ENCODE peak calls at places on chromosomes 7 and 10, in seven cellular contexts. G is cardiac fibroblast, A is AG04450, C is sigmoid colon, I is prostate gland, R is BJ, S is neural progenitor cell. K is an unnamed sample.

GRCh38 chr10:29713450-29713849 is 78.7 kb upstream of the SVIL start:
- DNase-seq in G (peak; percentile 32), A (no peak), C (no peak), I (no peak), R (no peak), S (no peak), K (no peak)

GRCh38 chr10:18486444-18486843 is 164.9 kb downstream of the NSUN6 start:
- DNase-seq in G (no peak), A (no peak), C (no peak), I (no peak), R (no peak), S (no peak), K (no peak)

GRCh38 chr7:123401295-123401694 is 133.1 kb downstream of the IQUB start:
- DNase-seq in G (no peak), A (no peak), C (no peak), I (no peak), R (no peak), S (no peak), K (no peak)

GRCh38 chr10:114638874-114639625 is 19.0 kb downstream of the ABLIM1 start:
- DNase-seq in G (peak; percentile 79), A (peak; percentile 66), C (no peak), I (no peak), R (peak; percentile 97), S (peak; percentile 50), K (no peak)

GRCh38 chr7:73715648-73716317 is 3.7 kb downstream of the STX1A start:
- DNase-seq in G (peak; percentile 98), A (peak; percentile 82), C (no peak), I (no peak), R (peak; percentile 84), S (no peak), K (no peak)

GRCh38 chr10:38007551-38007950 is 2.9 kb upstream of the ZNF33A start:
- DNase-seq in G (no peak), A (no peak), C (no peak), I (no peak), R (no peak), S (no peak), K (no peak)

GRCh38 chr10:28326516-28327493 is 23.9 kb upstream of the MPP7 start:
- DNase-seq in G (peak; percentile 69), A (no peak), C (peak; percentile 88), I (peak; percentile 74), R (no peak), S (no peak), K (no peak)

GRCh38 chr10:115918812-115919211 is 354.2 kb downstream of the GFRA1 start:
- DNase-seq in G (peak; percentile 58), A (peak; percentile 11), C (no peak), I (no peak), R (no peak), S (no peak), K (no peak)

GRCh38 chr10:119368991-119369869 is 161.9 kb downstream of the GRK5 start:
- DNase-seq in G (no peak), A (no peak), C (no peak), I (no peak), R (no peak), S (no peak), K (no peak)

GRCh38 chr10:133391249-133391635 is 2.7 kb upstream of the MTG1 start:
- DNase-seq in G (no peak), A (no peak), C (peak; percentile 34), I (no peak), R (no peak), S (no peak), K (no peak)

GRCh38 chr10:118840776-118841468 is 86.2 kb upstream of the CACUL1 start:
- DNase-seq in G (no peak), A (no peak), C (no peak), I (no peak), R (no peak), S (no peak), K (no peak)

GRCh38 chr7:30931161-30931926 is 19.7 kb downstream of the AQP1 start:
- DNase-seq in G (peak; percentile 36), A (no peak), C (peak; percentile 68), I (no peak), R (no peak), S (no peak), K (peak; percentile 4)

DNA sequence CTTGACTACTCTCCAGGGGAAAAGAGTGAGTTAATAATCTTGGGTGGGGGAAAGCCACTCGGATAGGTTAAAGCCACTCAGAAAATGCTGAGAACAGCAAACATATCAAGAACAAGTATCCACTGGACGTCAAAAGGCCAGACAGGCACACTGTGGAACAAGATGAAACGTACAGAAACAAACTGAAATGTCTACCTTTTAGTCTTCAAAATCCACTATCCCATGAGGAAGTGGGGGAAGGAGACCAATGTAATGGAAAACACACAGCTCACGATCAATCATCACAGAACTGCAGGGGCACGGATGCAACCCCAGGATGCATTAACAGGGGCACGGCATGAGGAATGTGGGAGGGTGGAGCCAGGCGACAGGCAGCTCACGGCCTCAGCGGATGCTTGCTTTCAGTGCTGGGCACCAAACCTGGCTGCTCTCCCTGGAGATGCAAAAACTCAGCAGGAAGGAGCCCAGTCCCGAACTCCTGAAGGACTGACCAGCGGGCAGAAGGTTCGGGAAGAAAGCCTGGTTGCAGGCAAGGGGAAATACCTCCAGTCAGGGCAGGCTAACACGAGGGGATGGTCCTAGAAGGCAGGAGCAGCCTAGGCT is 67.0 kb downstream of the CHST15 start:
- DNase-seq in G (no peak), A (no peak), C (no peak), I (no peak), R (no peak), S (peak; percentile 32), K (no peak)
- TF ChIP-seq CTCF in G (no peak), A (no peak), C (no peak), I (no peak), R (no peak), S (no peak), K (no peak)

DNA sequence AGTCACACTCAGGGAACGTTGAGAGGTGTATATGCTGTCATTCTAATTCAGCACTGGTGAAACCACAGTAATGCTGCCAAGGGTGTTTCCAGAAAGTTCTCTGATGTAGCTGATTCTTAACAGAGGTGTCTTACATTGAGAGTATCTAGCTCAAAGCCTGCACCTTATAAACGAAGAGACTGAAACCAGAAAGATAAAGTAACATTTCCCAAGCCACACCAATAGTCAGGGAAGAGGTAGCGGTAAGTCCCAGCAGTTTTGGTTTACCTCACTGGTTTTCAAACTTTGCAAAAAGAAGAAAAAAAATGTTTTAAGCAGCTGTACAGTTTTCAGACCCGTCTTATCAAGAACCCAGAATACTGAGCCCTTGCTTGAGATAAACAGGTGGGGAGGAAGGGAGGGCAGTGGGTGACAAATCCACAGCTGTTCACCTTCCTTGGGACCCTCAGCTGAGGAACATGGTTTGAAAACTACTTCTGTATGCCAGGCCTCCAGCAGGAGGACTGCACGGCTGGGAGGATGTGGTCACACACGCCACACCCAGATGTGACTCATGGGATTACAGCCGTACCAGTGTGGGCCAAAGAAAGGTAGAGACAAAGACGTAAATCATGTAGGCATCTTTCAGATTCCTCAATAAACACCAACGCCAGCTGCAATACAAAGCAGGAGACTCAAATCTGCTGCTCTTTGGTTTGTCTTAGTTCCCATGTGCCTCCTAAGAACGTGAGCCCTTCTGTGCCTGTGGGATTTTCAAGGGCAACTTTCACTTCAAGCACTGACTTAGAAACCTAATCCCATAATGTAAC is 64.0 kb upstream of the GSDME start:
- DNase-seq in G (peak; percentile 95), A (peak; percentile 80), C (peak; percentile 77), I (peak; percentile 49), R (peak; percentile 86), S (no peak), K (no peak)
- TF ChIP-seq CTCF in G (peak; percentile 42), A (peak; percentile 43), C (peak; percentile 21), I (peak; percentile 14), R (peak; percentile 50), S (no peak), K (no peak)

DNA sequence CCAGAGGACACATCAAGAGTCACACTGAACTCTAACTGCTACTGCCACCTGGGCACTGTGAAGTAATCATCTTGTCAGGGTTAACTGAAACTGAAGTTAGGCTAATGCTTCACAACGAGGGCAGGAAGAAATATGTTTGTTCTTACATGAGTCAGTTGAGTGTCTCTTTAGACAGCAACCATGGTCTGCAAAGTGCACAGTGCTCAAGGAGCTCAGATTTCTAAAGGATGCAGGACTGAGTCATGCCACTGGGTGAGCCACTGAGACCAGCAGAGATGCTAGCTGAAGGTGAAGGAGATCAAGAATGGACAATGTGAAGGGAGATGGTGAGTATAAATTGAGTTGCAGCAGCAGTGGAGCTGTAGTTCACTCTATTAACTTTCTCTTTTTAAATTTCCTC is 76.0 kb upstream of the CTTNBP2 start:
- DNase-seq in G (no peak), A (no peak), C (no peak), I (no peak), R (no peak), S (no peak), K (no peak)
- TF ChIP-seq CTCF in G (no peak), A (peak; percentile 26), C (no peak), I (no peak), R (no peak), S (no peak), K (no peak)

GRCh38 chr10:101301111-101301731 is 52.7 kb upstream of the BTRC start:
- DNase-seq in G (peak; percentile 55), A (peak; percentile 13), C (no peak), I (peak; percentile 29), R (no peak), S (peak; percentile 66), K (no peak)

GRCh38 chr10:101299211-101299610 is 54.8 kb upstream of the BTRC start:
- DNase-seq in G (no peak), A (no peak), C (no peak), I (no peak), R (no peak), S (no peak), K (no peak)

GRCh38 chr10:101294109-101294508 is 59.9 kb upstream of the BTRC start:
- DNase-seq in G (no peak), A (no peak), C (no peak), I (no peak), R (no peak), S (no peak), K (no peak)

GRCh38 chr10:101295266-101295665 is 58.7 kb upstream of the BTRC start:
- DNase-seq in G (no peak), A (no peak), C (no peak), I (no peak), R (no peak), S (no peak), K (no peak)

GRCh38 chr10:101297901-101298451 is 56.0 kb upstream of the BTRC start:
- DNase-seq in G (peak; percentile 65), A (no peak), C (peak; percentile 68), I (peak; percentile 39), R (no peak), S (peak; percentile 84), K (peak; percentile 66)
- TF ChIP-seq CTCF in G (peak; percentile 97), A (peak; percentile 85), C (peak; percentile 50), I (peak; percentile 48), R (peak; percentile 93), S (peak; percentile 92), K (peak; percentile 92)

DNA sequence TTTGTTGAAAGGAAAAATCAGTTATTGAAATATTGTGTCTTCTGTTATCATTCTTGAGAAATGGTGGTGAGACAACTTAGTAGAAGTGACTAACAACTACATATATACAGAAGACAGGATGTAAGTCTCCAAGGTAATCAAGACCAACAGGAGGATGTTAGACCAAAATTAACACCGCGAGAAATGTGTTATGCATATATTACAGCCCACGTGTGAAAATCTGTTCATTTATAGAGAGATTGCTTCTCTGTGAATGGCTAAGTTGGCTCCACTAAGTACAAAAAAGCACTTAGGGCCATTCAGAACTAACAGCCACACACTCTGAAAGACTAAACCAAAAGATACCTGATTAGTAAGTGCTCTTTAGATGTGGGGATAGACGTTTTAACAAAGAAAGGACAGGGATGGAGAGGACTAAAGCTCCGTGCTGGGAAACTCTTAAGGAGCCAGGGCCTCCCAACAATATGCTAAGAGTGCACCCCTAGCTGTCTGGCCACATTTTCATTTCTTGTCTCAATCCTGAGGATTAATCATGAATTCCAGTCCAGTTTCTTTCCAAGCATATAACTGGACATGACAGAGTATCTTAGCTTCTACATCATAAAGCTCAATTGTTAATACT is 26.5 kb downstream of the HDAC9 start:
- DNase-seq in G (no peak), A (no peak), C (no peak), I (no peak), R (no peak), S (peak; percentile 60), K (no peak)
- TF ChIP-seq CTCF in G (no peak), A (no peak), C (no peak), I (no peak), R (no peak), S (no peak), K (no peak)

K was measured in progenitor cell of endocrine pancreas.